ENCODE peak calls at places on chromosomes 4 and X, in nine cellular contexts. L, Y, G, P, O, M, S, A and Q are unnamed samples. For H3K4me1, the result is how much of the 10 kb centered on the place peaks cover.

GRCh38 chr4:116358633-116359222 is 726.6 kb downstream of the TRAM1L1 start:
- DNase-seq in Y (peak), O (peak), M (peak), G (peak), P (peak), S (peak), A (no peak), L (peak), Q (peak)

GRCh38 chrX:1323315-1323714 is 13.3 kb upstream of the IL3RA start:
- DNase-seq in G (peak), S (peak), P (peak), A (no peak), L (peak), M (no peak), O (peak), Y (no peak), Q (peak)

GRCh38 chrX:47586043-47586787 is 4.0 kb downstream of the TIMP1 start:
- DNase-seq in O (no peak), M (no peak), G (no peak), Y (no peak), S (no peak), A (no peak), L (no peak), P (no peak), Q (no peak)

GRCh38 chr4:173807347-173807746 is 277.3 kb upstream of the HAND2 start:
- DNase-seq in L (no peak), Y (no peak), A (no peak), S (no peak), M (no peak), G (no peak), P (no peak), O (no peak), Q (no peak)

GRCh38 chr4:39043697-39044363 is 11.6 kb upstream of the TMEM156 start:
- DNase-seq in G (no peak), M (no peak), A (no peak), Y (peak), S (no peak), O (peak), P (peak), L (no peak), Q (peak)

GRCh38 chr4:13538427-13538973 is 5.8 kb downstream of the NKX3-2 start:
- DNase-seq in A (no peak), S (no peak), G (no peak), P (no peak), O (no peak), Y (no peak), L (no peak), M (no peak), Q (no peak)

GRCh38 chr4:119303587-119304305 is 18.2 kb downstream of the FABP2 start:
- DNase-seq in A (no peak), L (no peak), Y (no peak), G (no peak), S (no peak), P (no peak), O (no peak), M (no peak), Q (no peak)

GRCh38 chr4:53816561-53816960 is 225.3 kb upstream of the LNX1 start:
- DNase-seq in O (peak), M (no peak), P (no peak), L (no peak), S (no peak), A (no peak), G (no peak), Y (no peak), Q (no peak)

GRCh38 chrX:136823175-136823574 is 42.4 kb upstream of the ARHGEF6 start:
- DNase-seq in P (no peak), O (no peak), Y (no peak), S (no peak), L (no peak), M (no peak), A (no peak), G (no peak), Q (no peak)

GRCh38 chr4:113289736-113290135 is 240.3 kb downstream of the ANK2 start:
- DNase-seq in P (no peak), L (no peak), Y (peak), A (no peak), M (no peak), G (no peak), S (no peak), O (no peak), Q (no peak)

GRCh38 chr4:1195109-1195671 is 22.8 kb upstream of the SPON2 start:
- DNase-seq in M (no peak), O (no peak), L (no peak), Y (no peak), S (no peak), P (peak), A (peak), G (no peak), Q (no peak)

GRCh38 chr4:95363579-95363965 is 185.2 kb downstream of the UNC5C start:
- DNase-seq in G (no peak), S (no peak), Y (no peak), A (no peak), P (no peak), O (no peak), L (no peak), M (no peak), Q (no peak)

GRCh38 chrX:82742351-82742750 is 765.7 kb upstream of the POU3F4 start:
- DNase-seq in O (no peak), M (no peak), S (no peak), A (no peak), G (no peak), Y (no peak), L (no peak), P (no peak), Q (no peak)

GRCh38 chr4:7021930-7022658 is 21.1 kb upstream of the TADA2B start:
- DNase-seq in O (no peak), Y (peak), G (no peak), L (no peak), M (no peak), P (peak), S (no peak), A (no peak), Q (no peak)

GRCh38 chr4:74189331-74190043 is 31.6 kb downstream of the MTHFD2L start:
- DNase-seq in M (no peak), G (peak), P (peak), O (peak), S (peak), L (no peak), A (no peak), Y (peak), Q (peak)

GRCh38 chr4:140252144-140252741 is 98.3 kb upstream of the MAML3 start:
- DNase-seq in G (no peak), S (no peak), P (peak), Y (peak), A (peak), O (peak), L (no peak), M (peak), Q (peak)

GRCh38 chr4:105683038-105683437 is 25.5 kb downstream of the INTS12 start:
- DNase-seq in L (peak), G (no peak), Y (no peak), P (no peak), S (no peak), O (no peak), M (peak), A (peak), Q (no peak)

GRCh38 chr4:163132469-163133222 is 34.0 kb downstream of the NAF1 start:
- DNase-seq in L (no peak), S (no peak), M (no peak), A (no peak), Y (no peak), P (no peak), G (no peak), O (no peak), Q (no peak)

GRCh38 chr4:65747386-65747785 is 77.1 kb upstream of the EPHA5 start:
- DNase-seq in A (no peak), M (no peak), Y (no peak), G (no peak), O (no peak), S (no peak), P (no peak), L (no peak), Q (no peak)

GRCh38 chrX:47247206-47247998 is 14.6 kb downstream of the USP11 start:
- DNase-seq in G (no peak), A (no peak), L (no peak), S (no peak), Y (no peak), M (no peak), O (no peak), P (no peak), Q (no peak)

GRCh38 chr4:156931267-156931666 is 40.3 kb downstream of the PDGFC start:
- DNase-seq in O (no peak), Y (peak), L (no peak), S (no peak), G (peak), P (peak), A (no peak), M (no peak), Q (peak)

GRCh38 chr4:62144431-62144830 is 944.3 kb downstream of the ADGRL3 start:
- DNase-seq in A (no peak), S (no peak), Y (no peak), L (no peak), M (no peak), O (no peak), G (no peak), P (no peak), Q (no peak)

GRCh38 chr4:36187723-36188333 is 56.5 kb downstream of the ARAP2 start:
- DNase-seq in A (no peak), Y (peak), O (peak), P (peak), L (no peak), G (peak), M (no peak), S (no peak), Q (peak)

GRCh38 chr4:94641702-94642560 is 115.8 kb upstream of the BMPR1B start:
- DNase-seq in P (no peak), Y (peak), M (no peak), G (peak), O (no peak), L (no peak), A (no peak), S (no peak), Q (no peak)

GRCh38 chrX:137427813-137428212 is 138.1 kb upstream of the ZIC3 start:
- DNase-seq in A (no peak), L (no peak), Y (peak), P (no peak), O (no peak), M (no peak), G (no peak), S (no peak), Q (peak)

GRCh38 chrX:64330284-64330683 is 65.0 kb downstream of the MTMR8 start:
- DNase-seq in G (no peak), M (no peak), Y (no peak), L (no peak), S (no peak), O (no peak), A (no peak), P (no peak), Q (no peak)

GRCh38 chr4:175882891-175883290 is 70.8 kb upstream of the GPM6A start:
- DNase-seq in A (no peak), M (no peak), Y (no peak), G (no peak), L (no peak), P (no peak), O (no peak), S (no peak), Q (no peak)

GRCh38 chr4:101037938-101038413 is 309.4 kb downstream of the PPP3CA start:
- DNase-seq in P (no peak), L (no peak), A (no peak), O (no peak), Y (no peak), M (no peak), S (no peak), G (no peak), Q (peak)

GRCh38 chrX:22300130-22300529 is 27.4 kb downstream of the CBLL2 start:
- DNase-seq in M (no peak), P (peak), L (no peak), O (no peak), A (no peak), G (peak), S (no peak), Y (peak), Q (peak)

GRCh38 chr4:184350213-184350817 is 124.0 kb downstream of the IRF2 start:
- DNase-seq in L (no peak), P (no peak), S (no peak), M (no peak), Y (no peak), O (no peak), G (no peak), A (no peak), Q (no peak)

GRCh38 chr4:184347251-184348239 is 126.8 kb downstream of the IRF2 start:
- DNase-seq in G (no peak), M (peak), L (peak), S (peak), Y (peak), P (peak), O (peak), A (no peak), Q (peak)

GRCh38 chr4:184348311-184349233 is 125.8 kb downstream of the IRF2 start:
- DNase-seq in O (no peak), P (peak), G (no peak), Y (peak), S (no peak), L (peak), A (no peak), M (peak), Q (no peak)

GRCh38 chr4:184350964-184351363 is 123.4 kb downstream of the IRF2 start:
- DNase-seq in L (no peak), M (no peak), P (no peak), A (no peak), O (no peak), G (no peak), S (no peak), Y (no peak), Q (no peak)

GRCh38 chr4:184349283-184350039 is 124.9 kb downstream of the IRF2 start:
- DNase-seq in P (no peak), A (no peak), G (no peak), Y (no peak), M (no peak), L (no peak), O (no peak), S (no peak), Q (no peak)
- H3K27ac ChIP-seq in P (peak), A (peak), G (no peak), Y (no peak), M (peak), L (peak), O (no peak), S (no peak), Q (no peak)

GRCh38 chr4:8235224-8235623 is 34.3 kb upstream of the HTRA3 start:
- DNase-seq in M (peak), P (no peak), L (no peak), S (no peak), G (no peak), A (no peak), Y (no peak), O (no peak), Q (no peak)

GRCh38 chr4:8235686-8236085 is 33.9 kb upstream of the HTRA3 start:
- DNase-seq in O (no peak), Y (no peak), M (no peak), A (no peak), L (no peak), S (no peak), G (no peak), P (no peak), Q (no peak)

GRCh38 chr4:8232748-8233147 is 33.7 kb downstream of the SH3TC1 start:
- DNase-seq in G (no peak), M (peak), S (no peak), P (no peak), L (no peak), O (no peak), A (no peak), Y (no peak), Q (no peak)

GRCh38 chr4:8231551-8232049 is 32.5 kb downstream of the SH3TC1 start:
- DNase-seq in A (no peak), M (peak), Y (no peak), S (no peak), P (no peak), O (no peak), L (no peak), G (no peak), Q (no peak)

GRCh38 chr4:8233672-8234484 is 34.8 kb downstream of the SH3TC1 start:
- DNase-seq in M (no peak), O (no peak), S (no peak), L (no peak), Y (no peak), G (no peak), P (no peak), A (no peak), Q (no peak)
- H3K4me1 ChIP-seq in M (under half), O (under half), S (under half), L (under half), Y (under half), G (under half), P (under half), A (under half), Q (under half)

GRCh38 chr4:169267070-169267469 is 3.7 kb downstream of the SH3RF1 start:
- DNase-seq in O (no peak), G (no peak), M (no peak), A (no peak), P (no peak), L (no peak), Y (no peak), S (no peak), Q (no peak)
- H3K4me3 ChIP-seq in O (no peak), G (no peak), M (no peak), A (peak), P (no peak), L (no peak), Y (no peak), S (no peak), Q (no peak)

GRCh38 chr4:26584725-26585124 is 841 bp downstream of the TBC1D19 start:
- DNase-seq in M (no peak), L (no peak), P (no peak), S (no peak), A (no peak), Y (no peak), G (no peak), O (no peak), Q (no peak)
- H3K27ac ChIP-seq in M (no peak), L (no peak), P (peak), S (no peak), A (peak), Y (no peak), G (peak), O (no peak), Q (no peak)